ENCODE peak calls at places on chromosomes 5 and 9, in seven cellular contexts. K is heart right ventricle; C is breast epithelium; T is IMR-90; H is spleen; R is A549; U is CD4-positive, alpha-beta memory T cell. V is an unnamed sample.

GRCh38 chr5:83387041-83387440 is 84.5 kb upstream of the VCAN start:
- DNase-seq in K (no peak), C (no peak), T (peak), H (no peak), R (no peak), U (no peak), V (no peak)

GRCh38 chr5:115460476-115460875 is 84.1 kb downstream of the FEM1C start:
- DNase-seq in K (peak), C (no peak), T (peak), H (no peak), R (peak), U (no peak), V (no peak)

GRCh38 chr5:161544350-161544765 is 2.2 kb downstream of the GABRB2 start:
- DNase-seq in K (no peak), C (no peak), T (peak), H (no peak), R (peak), U (no peak), V (peak)

GRCh38 chr5:34686762-34687268 is 30.7 kb downstream of the RAI14 start:
- DNase-seq in K (peak), C (no peak), T (peak), H (no peak), R (peak), U (no peak), V (peak)

GRCh38 chr5:123156577-123157296 is 67.7 kb downstream of the PRDM6 start:
- DNase-seq in K (no peak), C (no peak), T (peak), H (no peak), R (no peak), U (no peak), V (no peak)

GRCh38 chr9:127444921-127445850 is 6.0 kb downstream of the RPL12 start:
- DNase-seq in K (no peak), C (peak), T (peak), H (no peak), R (no peak), U (no peak), V (no peak)

GRCh38 chr5:180128671-180129261 is 57.2 kb upstream of the RNF130 start:
- DNase-seq in K (no peak), C (peak), T (no peak), H (peak), R (no peak), U (no peak), V (peak)

GRCh38 chr5:56006094-56006493 is 11.3 kb upstream of the IL6ST start:
- DNase-seq in K (no peak), C (no peak), T (no peak), H (no peak), R (no peak), U (no peak), V (no peak)

GRCh38 chr5:88675159-88675757 is 207.7 kb downstream of the MEF2C start:
- DNase-seq in K (no peak), C (no peak), T (no peak), H (no peak), R (no peak), U (no peak), V (no peak)

GRCh38 chr5:139746691-139747582 is 48.7 kb upstream of the PSD2 start:
- DNase-seq in K (no peak), C (no peak), T (peak), H (peak), R (no peak), U (peak), V (no peak)

GRCh38 chr5:39947657-39948056 is 522.9 kb upstream of the DAB2 start:
- DNase-seq in K (no peak), C (no peak), T (peak), H (no peak), R (no peak), U (no peak), V (no peak)

GRCh38 chr5:146878471-146879172 is at the start of gene PPP2R2B:
- DNase-seq in K (peak), C (no peak), T (peak), H (peak), R (no peak), U (peak), V (peak)

GRCh38 chr5:177440211-177440989 is 6.2 kb upstream of the PRR7 start:
- DNase-seq in K (no peak), C (no peak), T (no peak), H (no peak), R (no peak), U (peak), V (no peak)

GRCh38 chr5:1404062-1404461 is 41.2 kb downstream of the SLC6A3 start:
- DNase-seq in K (no peak), C (no peak), T (no peak), H (peak), R (no peak), U (no peak), V (no peak)

GRCh38 chr9:17531642-17532254 is 47.1 kb upstream of the SH3GL2 start:
- DNase-seq in K (no peak), C (no peak), T (peak), H (no peak), R (peak), U (no peak), V (peak)

GRCh38 chr5:14440598-14441401 is 140.8 kb upstream of the OTULINL start:
- DNase-seq in K (peak), C (peak), T (peak), H (no peak), R (no peak), U (no peak), V (peak)

GRCh38 chr5:14444161-14444560 is 137.4 kb upstream of the OTULINL start:
- DNase-seq in K (no peak), C (no peak), T (no peak), H (no peak), R (no peak), U (no peak), V (no peak)

GRCh38 chr5:14444988-14445387 is 136.6 kb upstream of the OTULINL start:
- DNase-seq in K (no peak), C (no peak), T (peak), H (no peak), R (no peak), U (no peak), V (no peak)

GRCh38 chr5:14445581-14446290 is 135.9 kb upstream of the OTULINL start:
- DNase-seq in K (no peak), C (no peak), T (no peak), H (no peak), R (no peak), U (no peak), V (peak)

GRCh38 chr5:14443665-14444064 is 137.9 kb upstream of the OTULINL start:
- DNase-seq in K (no peak), C (no peak), T (no peak), H (no peak), R (no peak), U (no peak), V (no peak)
- H3K27ac ChIP-seq in K (no peak), C (peak), T (peak), H (no peak), R (no peak), U (no peak), V (peak)

DNA sequence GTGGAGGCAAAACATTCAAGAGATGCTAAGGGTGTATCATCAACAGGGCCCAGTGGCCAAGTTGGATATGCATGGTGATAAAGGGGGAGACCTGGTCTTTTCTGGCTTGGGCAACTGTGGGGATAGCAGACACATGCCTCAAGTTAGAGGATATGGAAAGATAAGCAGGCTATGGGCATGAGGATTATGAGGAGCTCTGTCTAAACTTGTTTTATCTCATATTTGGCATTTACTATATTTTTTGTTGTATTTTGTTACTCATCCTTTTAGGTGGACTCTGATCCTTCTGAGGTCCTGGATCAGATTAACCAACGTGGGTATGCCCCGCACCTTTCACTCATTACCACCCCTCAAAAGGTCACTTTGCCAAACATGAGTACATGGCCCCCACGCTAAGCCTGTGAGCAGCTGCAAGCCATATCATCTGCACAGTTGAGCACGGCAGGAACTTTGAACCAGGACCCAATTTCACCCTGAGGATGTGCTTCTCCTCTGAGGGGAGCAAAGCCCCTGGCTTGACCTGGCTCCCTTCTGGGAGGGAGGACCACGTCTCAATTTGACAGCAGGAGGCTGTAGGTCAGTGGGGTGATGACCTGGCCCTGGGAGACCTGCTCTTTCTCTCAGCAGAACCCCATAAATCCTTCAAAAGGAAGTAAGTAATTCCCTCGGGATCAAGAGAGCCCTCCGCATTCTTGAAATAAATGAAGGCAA is 71.1 kb upstream of the CD180 start:
- DNase-seq in K (peak), C (no peak), T (no peak), H (no peak), R (no peak), U (no peak), V (no peak)
- H3K27ac ChIP-seq in K (peak), C (peak), T (peak), H (peak), R (peak), U (no peak), V (peak)

DNA sequence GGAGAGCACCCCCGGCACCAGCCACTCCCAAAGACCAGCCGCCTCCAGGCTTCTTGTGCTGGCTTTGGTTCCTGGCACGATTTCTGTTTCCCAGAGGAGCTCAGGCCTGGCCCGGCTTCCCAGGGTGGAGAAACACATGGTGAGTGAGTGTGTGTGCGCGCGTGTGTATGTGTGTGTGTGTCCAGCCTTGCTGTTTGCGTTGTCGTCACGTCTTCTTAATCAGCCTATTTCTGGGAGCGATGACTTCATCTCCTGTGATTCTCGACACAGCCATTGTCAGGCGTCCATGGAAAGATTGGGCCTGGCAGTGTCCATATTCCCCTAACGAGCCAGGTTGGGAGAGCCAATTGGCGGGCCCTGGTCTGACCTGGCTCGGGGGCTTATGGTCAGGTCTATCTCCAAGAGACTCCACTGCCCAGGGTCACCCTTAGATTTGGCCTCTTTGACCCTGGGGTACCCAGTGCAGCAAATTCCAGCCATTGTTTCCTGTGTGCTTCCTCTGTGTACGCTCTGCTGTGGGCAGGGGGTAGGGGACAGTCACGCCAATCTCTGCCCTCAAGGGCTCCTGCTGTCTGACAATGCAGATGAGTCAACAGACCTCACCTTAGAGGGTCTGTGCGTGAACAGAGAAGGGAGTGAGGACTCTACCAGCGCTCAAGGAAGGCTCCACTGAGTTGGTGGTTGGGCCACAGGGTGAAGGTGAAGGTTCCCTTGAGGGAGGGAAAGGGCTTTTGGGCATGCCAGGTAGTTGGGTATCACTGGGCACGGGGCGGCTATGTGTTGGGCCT is 73.8 kb downstream of the DAB2IP start:
- DNase-seq in K (peak), C (peak), T (peak), H (no peak), R (no peak), U (no peak), V (no peak)
- H3K27ac ChIP-seq in K (peak), C (peak), T (peak), H (peak), R (no peak), U (no peak), V (peak)

GRCh38 chr9:121367651-121368510 is 2.2 kb downstream of the STOM start:
- DNase-seq in K (no peak), C (no peak), T (no peak), H (no peak), R (no peak), U (no peak), V (no peak)
- H3K27ac ChIP-seq in K (peak), C (peak), T (peak), H (peak), R (peak), U (peak), V (peak)

GRCh38 chr5:142860291-142860690 is 90.1 kb downstream of the ARHGAP26 start:
- DNase-seq in K (no peak), C (no peak), T (no peak), H (no peak), R (no peak), U (no peak), V (no peak)

GRCh38 chr5:142859037-142859436 is 88.9 kb downstream of the ARHGAP26 start:
- DNase-seq in K (no peak), C (no peak), T (no peak), H (no peak), R (no peak), U (no peak), V (no peak)

GRCh38 chr5:142856269-142856668 is 86.1 kb downstream of the ARHGAP26 start:
- DNase-seq in K (no peak), C (no peak), T (no peak), H (no peak), R (no peak), U (no peak), V (no peak)

GRCh38 chr5:142861011-142861410 is 90.8 kb downstream of the ARHGAP26 start:
- DNase-seq in K (no peak), C (no peak), T (no peak), H (no peak), R (no peak), U (no peak), V (no peak)

DNA sequence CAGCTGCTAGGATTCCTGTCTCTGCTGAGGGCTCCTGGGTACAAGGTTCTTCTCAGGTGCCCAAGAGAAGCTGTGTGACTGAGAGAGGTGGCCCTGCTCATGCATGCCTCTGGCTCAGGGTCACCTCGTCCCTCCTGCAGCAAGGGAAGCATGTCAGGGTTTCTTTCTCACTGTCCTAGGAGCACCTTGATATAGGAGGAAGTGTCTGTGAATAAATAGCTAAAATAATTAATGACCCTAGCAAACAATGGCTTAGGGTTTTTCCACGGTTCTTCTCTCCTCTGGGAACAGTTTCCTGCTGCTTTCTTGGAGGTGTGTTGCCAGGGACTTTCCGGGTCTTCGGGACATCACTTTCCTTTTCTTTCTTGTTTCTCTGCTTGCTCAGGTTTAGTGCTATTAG is 87.2 kb downstream of the ARHGAP26 start:
- DNase-seq in K (no peak), C (no peak), T (no peak), H (no peak), R (peak), U (no peak), V (no peak)
- H3K27ac ChIP-seq in K (no peak), C (peak), T (no peak), H (no peak), R (peak), U (no peak), V (no peak)

GRCh38 chr5:81757404-81757803 is 6.5 kb upstream of the SSBP2 start:
- DNase-seq in K (no peak), C (no peak), T (no peak), H (no peak), R (no peak), U (no peak), V (no peak)

GRCh38 chr5:81753429-81753828 is 2.5 kb upstream of the SSBP2 start:
- DNase-seq in K (no peak), C (no peak), T (no peak), H (no peak), R (no peak), U (no peak), V (no peak)

GRCh38 chr5:81754621-81755020 is 3.7 kb upstream of the SSBP2 start:
- DNase-seq in K (no peak), C (no peak), T (no peak), H (no peak), R (no peak), U (no peak), V (no peak)

GRCh38 chr5:81755320-81755719 is 4.4 kb upstream of the SSBP2 start:
- DNase-seq in K (no peak), C (peak), T (peak), H (no peak), R (peak), U (no peak), V (no peak)

DNA sequence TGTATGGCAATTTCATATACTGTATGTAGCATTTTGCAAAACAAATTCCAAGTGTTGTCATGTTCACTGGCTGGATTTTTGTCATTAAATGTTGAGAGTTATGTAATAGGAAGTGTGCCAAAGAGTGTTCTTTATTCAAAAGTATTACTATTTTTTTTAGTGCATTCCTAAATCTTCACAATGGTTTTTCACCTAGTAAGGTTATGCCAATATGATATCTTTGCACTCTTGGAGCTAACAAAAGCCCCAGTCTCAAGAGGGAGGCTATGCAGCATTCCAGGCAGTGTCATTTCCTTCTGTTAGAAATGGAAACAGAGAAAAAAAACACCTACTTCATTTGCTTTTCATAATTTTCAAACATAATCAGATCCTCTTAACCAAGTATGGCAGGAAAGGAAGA is 5.1 kb upstream of the SSBP2 start:
- DNase-seq in K (no peak), C (no peak), T (no peak), H (no peak), R (no peak), U (no peak), V (no peak)
- H3K27ac ChIP-seq in K (peak), C (peak), T (no peak), H (no peak), R (peak), U (no peak), V (no peak)

GRCh38 chr5:175691761-175692160 is 33.9 kb downstream of the HRH2 start:
- DNase-seq in K (no peak), C (no peak), T (no peak), H (peak), R (no peak), U (no peak), V (no peak)
- H3K27ac ChIP-seq in K (no peak), C (no peak), T (no peak), H (peak), R (no peak), U (no peak), V (no peak)

DNA sequence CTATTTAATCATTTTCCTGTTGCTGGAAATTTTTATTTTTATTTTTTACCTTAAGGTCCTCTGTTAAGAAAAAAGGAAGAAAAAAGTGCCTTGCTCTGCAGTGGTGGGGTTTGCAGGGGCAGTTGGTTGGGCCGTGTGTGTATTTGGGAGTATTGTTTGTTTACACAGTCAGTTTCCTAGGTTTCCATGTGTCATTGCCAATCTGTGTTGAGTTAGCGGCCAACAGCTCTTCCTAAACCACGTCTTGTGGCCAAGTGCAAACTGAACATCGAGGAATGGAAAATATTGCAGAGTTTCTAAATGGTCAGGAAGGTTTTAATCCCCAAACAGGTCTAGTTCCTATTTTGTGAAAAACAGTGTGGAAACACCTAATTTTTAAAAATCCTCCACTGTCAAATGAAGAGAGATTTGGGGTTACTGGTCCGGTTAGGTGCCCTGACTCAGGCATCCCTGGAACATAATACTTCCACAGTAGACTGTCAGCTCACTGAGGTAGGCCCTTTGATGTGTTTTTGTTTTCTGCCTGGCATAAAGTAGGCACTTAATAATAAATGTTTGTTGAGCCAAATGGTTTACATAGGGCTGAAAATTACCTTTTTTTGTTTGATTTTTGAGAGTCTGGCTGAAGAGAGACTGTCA is 37.0 kb downstream of the MAMDC2 start:
- DNase-seq in K (peak), C (peak), T (peak), H (no peak), R (no peak), U (no peak), V (no peak)
- H3K27ac ChIP-seq in K (peak), C (peak), T (no peak), H (no peak), R (no peak), U (no peak), V (no peak)

DNA sequence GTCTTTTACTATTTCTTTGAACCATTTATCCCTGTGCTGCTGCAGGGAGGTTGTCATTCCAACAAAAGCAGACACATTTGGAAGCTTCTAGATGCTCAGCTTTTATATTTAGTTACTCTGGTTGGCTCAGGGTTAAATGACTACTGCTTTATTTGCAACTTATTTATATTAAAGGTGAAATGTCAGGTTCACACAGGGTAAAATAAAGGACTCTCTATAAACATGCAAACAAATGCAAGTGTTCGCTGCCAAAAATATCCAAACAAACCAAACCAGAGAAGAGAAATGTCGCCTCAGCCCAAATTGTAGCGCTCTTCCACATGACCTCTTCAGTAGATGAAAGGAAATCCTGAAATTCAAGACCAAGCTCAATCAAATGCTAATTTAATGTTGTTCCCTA is 57.0 kb upstream of the LIFR start:
- DNase-seq in K (no peak), C (no peak), T (no peak), H (no peak), R (no peak), U (no peak), V (no peak)
- H3K27ac ChIP-seq in K (no peak), C (no peak), T (no peak), H (no peak), R (no peak), U (no peak), V (no peak)

V was measured in caudate nucleus.